ENCODE peak calls at places on chromosomes 4 and X, in six cellular contexts. D is BJ, Q is tibial nerve, Z is AG04450, I is cardiac fibroblast, H is body of pancreas. G is an unnamed sample.

GRCh38 chr4:154626793-154627484 is 14.5 kb upstream of the FGG start:
- DNase-seq in D (no peak), Q (peak; percentile 7), Z (no peak), I (peak; percentile 53), H (peak; percentile 70), G (peak; percentile 73)

GRCh38 chr4:150308824-150309472 is 230.7 kb downstream of the DCLK2 start:
- DNase-seq in D (no peak), Q (no peak), Z (no peak), I (peak; percentile 83), H (no peak), G (no peak)

GRCh38 chrX:135707880-135708279 is 5.6 kb upstream of the CT45A1 start:
- DNase-seq in D (no peak), Q (no peak), Z (no peak), I (no peak), H (no peak), G (no peak)

GRCh38 chrX:138886769-138887168 is 175.3 kb upstream of the FGF13 start:
- DNase-seq in D (no peak), Q (no peak), Z (no peak), I (peak; percentile 19), H (no peak), G (no peak)

GRCh38 chr4:15753786-15754185 is 24.3 kb upstream of the CD38 start:
- DNase-seq in D (no peak), Q (no peak), Z (no peak), I (no peak), H (peak; percentile 14), G (no peak)

GRCh38 chr4:83223781-83224180 is 60.8 kb downstream of the COQ2 start:
- DNase-seq in D (no peak), Q (no peak), Z (no peak), I (no peak), H (no peak), G (no peak)

GRCh38 chr4:53039741-53040458 is 177.8 kb downstream of the RASL11B start:
- DNase-seq in D (no peak), Q (no peak), Z (no peak), I (no peak), H (no peak), G (no peak)

GRCh38 chrX:27444093-27444908 is 18.8 kb downstream of the PPP4R3C start:
- DNase-seq in D (no peak), Q (no peak), Z (no peak), I (peak; percentile 1), H (peak; percentile 36), G (no peak)

GRCh38 chr4:140662082-140662869 is 93.5 kb upstream of the UCP1 start:
- DNase-seq in D (no peak), Q (no peak), Z (no peak), I (peak; percentile 26), H (no peak), G (no peak)

GRCh38 chr4:40349561-40350198 is 14.5 kb downstream of the CHRNA9 start:
- DNase-seq in D (no peak), Q (no peak), Z (no peak), I (peak; percentile 53), H (no peak), G (no peak)

GRCh38 chrX:132367314-132367713 is 121.5 kb downstream of the MBNL3 start:
- DNase-seq in D (no peak), Q (no peak), Z (no peak), I (no peak), H (no peak), G (no peak)

GRCh38 chr4:169103966-169104412 is 93.9 kb upstream of the CBR4 start:
- DNase-seq in D (no peak), Q (no peak), Z (no peak), I (no peak), H (peak; percentile 38), G (no peak)

GRCh38 chrX:140425712-140426395 is 79.0 kb downstream of the SOX3 start:
- DNase-seq in D (no peak), Q (no peak), Z (no peak), I (no peak), H (no peak), G (no peak)

GRCh38 chr4:69984030-69984443 is 11.7 kb upstream of the STATH start:
- DNase-seq in D (no peak), Q (no peak), Z (no peak), I (peak; percentile 62), H (peak; percentile 66), G (peak; percentile 22)

GRCh38 chr4:186701273-186701672 is 22.4 kb downstream of the FAT1 start:
- DNase-seq in D (no peak), Q (peak; percentile 39), Z (no peak), I (peak; percentile 54), H (no peak), G (no peak)

GRCh38 chr4:23245196-23245595 is 552.5 kb downstream of the GBA3 start:
- DNase-seq in D (no peak), Q (no peak), Z (no peak), I (no peak), H (no peak), G (no peak)

GRCh38 chr4:126611900-126612299 is 1020.9 kb upstream of the INTU start:
- DNase-seq in D (no peak), Q (no peak), Z (peak; percentile 30), I (peak; percentile 60), H (no peak), G (no peak)

GRCh38 chrX:134513091-134513490 is 53.1 kb downstream of the HPRT1 start:
- DNase-seq in D (no peak), Q (no peak), Z (no peak), I (peak; percentile 22), H (no peak), G (no peak)

GRCh38 chr4:75630174-75630931 is at the start of gene CDKL2:
- DNase-seq in D (no peak), Q (peak; percentile 57), Z (no peak), I (peak; percentile 61), H (peak; percentile 90), G (peak; percentile 87)

GRCh38 chr4:6307230-6307629 is 37.6 kb downstream of the WFS1 start:
- DNase-seq in D (no peak), Q (no peak), Z (no peak), I (no peak), H (no peak), G (no peak)

GRCh38 chr4:6307891-6308290 is 38.2 kb downstream of the WFS1 start:
- DNase-seq in D (no peak), Q (no peak), Z (no peak), I (no peak), H (no peak), G (no peak)

GRCh38 chr4:6309755-6310154 is 40.1 kb downstream of the WFS1 start:
- DNase-seq in D (no peak), Q (no peak), Z (no peak), I (no peak), H (no peak), G (no peak)

GRCh38 chr4:6306299-6306698 is 36.6 kb downstream of the WFS1 start:
- DNase-seq in D (no peak), Q (no peak), Z (no peak), I (no peak), H (no peak), G (no peak)

DNA sequence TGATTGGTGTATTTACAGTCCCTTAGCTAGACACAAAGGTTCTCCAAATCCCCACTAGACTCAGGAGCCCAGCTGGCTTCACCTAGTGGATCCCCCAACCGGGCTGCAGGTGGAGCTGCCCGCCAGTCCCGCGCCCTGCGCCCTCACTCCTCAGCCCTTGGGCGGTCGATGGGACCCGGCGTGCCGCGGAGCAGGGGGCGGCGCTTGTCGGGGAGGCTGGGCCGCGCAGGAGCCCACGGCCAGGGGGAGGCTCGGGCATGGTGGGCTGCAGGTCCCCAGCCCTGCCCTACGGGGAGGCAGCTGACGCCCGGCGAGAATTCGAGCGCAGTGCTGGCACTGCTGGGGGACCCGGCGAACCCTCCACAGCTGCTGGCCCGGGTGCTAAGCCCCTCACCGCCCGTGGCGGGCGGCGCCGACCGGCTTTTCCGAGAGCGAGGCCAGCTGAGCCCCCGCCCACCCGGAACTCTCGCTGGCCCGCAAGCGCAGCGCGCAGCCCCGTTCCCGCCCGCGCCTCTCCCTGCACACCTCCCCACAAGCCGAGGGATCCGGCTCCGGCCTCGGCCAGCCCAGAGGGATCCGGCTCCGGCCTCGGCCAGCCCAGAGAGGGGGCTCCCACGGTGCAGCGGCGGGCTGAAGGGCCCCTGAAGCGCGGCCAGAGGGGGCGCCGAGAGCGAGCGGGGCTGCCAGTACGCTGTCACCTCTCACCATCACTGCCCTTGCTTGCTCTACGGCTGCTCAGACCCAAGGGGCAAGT is 39.4 kb downstream of the WFS1 start:
- DNase-seq in D (no peak), Q (no peak), Z (no peak), I (no peak), H (no peak), G (no peak)
- H3K4me3 ChIP-seq in D (no peak overlapping the region), Q (peak overlapping the region; percentile 11), Z (peak overlapping the region; percentile 49), I (no peak overlapping the region), H (no peak overlapping the region), G (no peak overlapping the region)

DNA sequence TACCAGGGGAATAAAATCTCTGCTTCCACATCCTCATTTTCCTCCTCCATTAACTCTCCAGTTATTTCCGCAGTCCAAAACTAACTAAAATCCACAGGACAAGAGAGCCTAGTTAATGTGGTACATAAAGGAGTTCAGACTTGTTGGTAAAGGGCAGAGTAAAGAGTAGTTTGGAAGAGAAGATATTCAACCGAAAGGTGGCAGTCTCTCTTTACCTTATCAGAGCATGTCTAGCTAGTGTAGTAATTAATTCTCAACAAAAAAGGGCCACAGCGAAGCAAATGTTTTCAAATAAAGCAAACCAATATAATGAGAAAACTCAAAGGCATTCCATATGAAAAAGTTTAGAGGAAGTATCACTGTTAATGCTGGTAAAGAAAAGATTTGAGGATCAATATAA is 286.5 kb downstream of the GLUD2 start:
- DNase-seq in D (no peak), Q (no peak), Z (no peak), I (no peak), H (no peak), G (no peak)
- TF ChIP-seq CTCF in D (peak; percentile 4), Q (no peak), Z (no peak), I (no peak), H (peak; percentile 14), G (no peak)

GRCh38 chrX:86148024-86148511 is at the start of gene DACH2:
- DNase-seq in D (no peak), Q (peak; percentile 19), Z (peak; percentile 24), I (peak; percentile 65), H (peak; percentile 83), G (peak; percentile 32)
- H3K4me3 ChIP-seq in D (peak within 1 kb of the TSS; percentile 40), Q (peak within 1 kb of the TSS; percentile 23), Z (peak within 1 kb of the TSS; percentile 65), I (peak within 1 kb of the TSS; percentile 36), H (peak within 1 kb of the TSS; percentile 12), G (peak within 1 kb of the TSS; percentile 67)

GRCh38 chr4:183760326-183760725 is 101.2 kb downstream of the TRAPPC11 start:
- DNase-seq in D (no peak), Q (no peak), Z (no peak), I (no peak), H (no peak), G (no peak)

GRCh38 chr4:183757105-183757504 is 98.0 kb downstream of the TRAPPC11 start:
- DNase-seq in D (no peak), Q (no peak), Z (no peak), I (no peak), H (no peak), G (no peak)

GRCh38 chr4:183758735-183759447 is 99.8 kb downstream of the TRAPPC11 start:
- DNase-seq in D (no peak), Q (no peak), Z (no peak), I (peak; percentile 5), H (no peak), G (no peak)

GRCh38 chr4:183758006-183758734 is 99.1 kb downstream of the TRAPPC11 start:
- DNase-seq in D (no peak), Q (peak; percentile 20), Z (no peak), I (peak; percentile 25), H (peak; percentile 25), G (no peak)
- TF ChIP-seq CTCF in D (no peak), Q (no peak), Z (peak; percentile 32), I (peak; percentile 50), H (no peak), G (peak; percentile 1)

GRCh38 chrX:91434351-91435168 is at the start of gene PABPC5:
- DNase-seq in D (peak; percentile 66), Q (peak; percentile 61), Z (peak; percentile 55), I (peak; percentile 79), H (peak; percentile 50), G (peak; percentile 1)

GRCh38 chrX:91435465-91435864 is 826 bp downstream of the PABPC5 start:
- DNase-seq in D (no peak), Q (no peak), Z (no peak), I (peak; percentile 2), H (no peak), G (no peak)
- H3K4me3 ChIP-seq in D (peak overlapping the region; percentile 49), Q (peak overlapping the region; percentile 39), Z (peak overlapping the region; percentile 61), I (peak overlapping the region; percentile 44), H (no peak overlapping the region), G (no peak overlapping the region)